ENCODE peak calls at places on chromosomes 6 and 20, in four cellular contexts. C is CD4-positive, alpha-beta memory T cell; A is GM12865; Y is suprapubic skin. P is an unnamed sample.

GRCh38 chr20:19231359-19232035 is 19.1 kb downstream of the SLC24A3 start:
- DNase-seq in Y (no peak), A (no peak), C (no peak), P (no peak)

GRCh38 chr6:14108571-14109410 is 8.8 kb upstream of the CD83 start:
- DNase-seq in A (peak), Y (no peak), C (peak), P (no peak)

GRCh38 chr6:10073326-10073725 is 341.5 kb downstream of the TFAP2A start:
- DNase-seq in A (no peak), C (no peak), Y (no peak), P (no peak)

GRCh38 chr20:15857131-15857784 is 716.0 kb downstream of the KIF16B start:
- DNase-seq in A (peak), C (no peak), Y (no peak), P (no peak)

GRCh38 chr6:147166360-147166944 is 37.8 kb upstream of the STXBP5 start:
- DNase-seq in A (no peak), Y (no peak), C (no peak), P (no peak)

GRCh38 chr20:38450412-38450975 is 15.4 kb upstream of the SNHG17 start:
- DNase-seq in A (no peak), Y (no peak), C (no peak), P (no peak)

GRCh38 chr20:62368629-62369507 is 1.8 kb upstream of the LAMA5 start:
- DNase-seq in Y (no peak), A (no peak), C (no peak), P (no peak)

GRCh38 chr20:32474967-32475819 is 109.9 kb downstream of the NOL4L start:
- DNase-seq in C (no peak), A (peak), Y (peak), P (peak)

GRCh38 chr6:139981810-139982550 is 607.5 kb upstream of the CITED2 start:
- DNase-seq in A (peak), Y (no peak), C (no peak), P (no peak)

GRCh38 chr6:39707962-39708683 is 17.1 kb downstream of the KIF6 start:
- DNase-seq in C (no peak), Y (no peak), A (no peak), P (no peak)

GRCh38 chr20:63082308-63082938 is 75.7 kb upstream of the BHLHE23 start:
- DNase-seq in Y (peak), C (peak), A (no peak), P (no peak)

GRCh38 chr6:5066456-5067093 is 18.6 kb upstream of the PPP1R3G start:
- DNase-seq in A (no peak), C (no peak), Y (no peak), P (no peak)

GRCh38 chr6:149234051-149234962 is 83.2 kb upstream of the TAB2 start:
- DNase-seq in C (peak), A (no peak), Y (no peak), P (no peak)
- H3K4me3 ChIP-seq in C (no peak), A (no peak), Y (no peak), P (no peak)

DNA sequence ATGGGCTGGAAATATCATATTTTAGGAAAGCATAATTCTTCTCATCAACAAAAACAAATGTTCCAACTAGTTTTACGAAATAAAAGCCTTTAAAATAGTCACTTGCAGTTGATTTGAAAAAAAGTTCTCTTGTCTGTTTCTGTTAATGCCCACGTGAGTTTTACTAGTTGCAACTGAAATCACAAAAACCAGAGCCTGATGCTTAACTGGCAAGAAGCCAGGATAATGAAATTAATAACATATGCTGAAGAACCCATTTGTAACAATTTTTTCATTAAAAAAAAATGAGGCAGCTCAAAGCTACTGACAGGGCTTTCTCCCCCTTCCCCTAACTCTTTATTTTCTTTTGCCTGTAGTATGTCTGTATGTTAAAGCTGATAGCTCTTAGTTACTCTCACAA is 132.8 kb upstream of the EYA4 start:
- DNase-seq in C (no peak), A (no peak), Y (no peak), P (no peak)
- H3K4me3 ChIP-seq in C (no peak), A (no peak), Y (no peak), P (no peak)

DNA sequence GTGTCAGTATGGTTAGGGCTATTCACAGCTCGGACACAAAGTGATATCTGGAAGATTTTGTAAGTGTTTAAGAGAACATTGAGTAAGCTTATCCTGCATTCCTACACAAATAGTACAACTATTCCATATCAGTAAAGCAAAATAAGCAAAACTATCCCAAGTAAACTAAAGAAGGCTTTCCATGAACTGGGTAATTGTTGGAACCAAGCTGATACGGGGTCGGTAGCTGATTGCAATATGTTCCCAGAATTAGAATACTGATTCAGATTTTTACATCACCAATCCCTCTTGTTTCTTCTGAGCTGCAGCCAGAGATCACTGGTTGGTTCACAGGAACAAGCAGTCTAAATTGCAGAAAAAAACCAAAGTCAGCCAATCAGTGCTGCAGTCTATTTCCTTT is 54.1 kb downstream of the CDS2 start:
- DNase-seq in C (no peak), A (no peak), Y (no peak), P (no peak)
- H3K4me3 ChIP-seq in C (no peak), A (no peak), Y (no peak), P (peak)

DNA sequence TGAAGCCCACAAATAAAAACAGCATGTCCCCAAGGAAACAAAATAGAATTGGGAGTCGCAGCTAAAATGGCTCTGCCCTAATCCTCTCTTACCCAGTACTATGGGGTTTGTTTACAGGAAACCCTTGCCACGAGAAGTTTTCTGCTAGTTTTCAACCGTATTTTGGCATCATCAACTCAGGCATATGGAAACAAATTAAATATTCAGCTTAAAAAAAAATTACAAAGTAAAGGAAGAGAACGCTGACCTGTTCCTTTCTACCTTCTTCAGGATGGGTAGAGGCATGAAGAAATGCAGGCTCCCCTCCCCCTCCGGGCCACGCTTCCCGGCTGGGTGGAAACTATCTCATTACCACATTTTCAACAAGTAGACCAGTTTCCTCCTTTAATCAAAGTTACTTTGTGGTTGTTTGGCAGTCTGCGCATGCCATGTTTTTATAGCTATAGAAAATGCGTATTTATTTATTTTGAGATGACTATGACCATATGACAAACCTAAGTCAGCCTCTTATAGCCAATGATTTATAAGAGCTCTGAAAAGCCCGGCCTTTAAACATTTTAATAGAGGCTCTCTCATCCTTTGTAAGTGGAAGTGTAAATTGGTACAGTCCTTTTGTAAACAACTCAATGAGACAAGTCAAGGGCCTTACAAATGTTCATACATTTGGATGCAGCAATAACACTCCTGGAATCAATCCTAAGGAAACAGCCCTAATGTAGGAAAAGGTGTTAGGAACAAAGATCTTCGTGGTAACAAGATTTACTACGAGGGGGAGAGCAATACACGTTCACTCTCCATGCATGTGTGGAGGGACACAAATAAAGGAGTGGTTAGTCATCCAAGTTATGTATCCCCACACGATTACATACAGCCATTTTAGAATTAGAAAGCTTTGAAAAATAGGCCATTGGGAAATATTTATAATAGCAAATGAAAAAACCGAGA is 16.1 kb upstream of the ZNF217 start:
- DNase-seq in C (peak), A (peak), Y (peak), P (no peak)
- H3K4me3 ChIP-seq in C (peak), A (peak), Y (peak), P (no peak)

GRCh38 chr6:44003345-44004061 is 123.7 kb downstream of the MRPL14 start:
- DNase-seq in A (peak), C (no peak), Y (peak), P (no peak)
- H3K4me3 ChIP-seq in A (peak), C (no peak), Y (no peak), P (peak)

DNA sequence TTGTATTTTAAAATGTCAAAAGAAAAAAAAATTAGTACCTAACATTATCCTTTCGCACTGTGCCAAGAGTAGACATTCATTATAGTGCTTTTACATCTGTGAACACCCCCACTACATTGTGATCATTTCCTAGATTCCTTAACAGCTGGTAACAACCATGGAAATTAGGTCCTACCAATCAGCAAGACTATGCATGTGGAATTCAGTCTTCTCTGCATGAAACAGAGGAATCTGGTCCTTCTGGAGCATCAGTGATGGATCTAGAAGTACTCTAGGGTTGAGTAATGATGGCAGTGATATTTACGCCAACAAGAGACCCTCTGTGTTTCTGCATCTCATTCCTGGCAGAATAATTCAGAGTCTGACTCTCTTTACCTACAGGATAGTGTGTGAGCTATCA is 9.4 kb downstream of the OR12D1 start:
- DNase-seq in A (no peak), C (no peak), Y (no peak), P (no peak)
- H3K4me3 ChIP-seq in A (no peak), C (no peak), Y (no peak), P (no peak)

DNA sequence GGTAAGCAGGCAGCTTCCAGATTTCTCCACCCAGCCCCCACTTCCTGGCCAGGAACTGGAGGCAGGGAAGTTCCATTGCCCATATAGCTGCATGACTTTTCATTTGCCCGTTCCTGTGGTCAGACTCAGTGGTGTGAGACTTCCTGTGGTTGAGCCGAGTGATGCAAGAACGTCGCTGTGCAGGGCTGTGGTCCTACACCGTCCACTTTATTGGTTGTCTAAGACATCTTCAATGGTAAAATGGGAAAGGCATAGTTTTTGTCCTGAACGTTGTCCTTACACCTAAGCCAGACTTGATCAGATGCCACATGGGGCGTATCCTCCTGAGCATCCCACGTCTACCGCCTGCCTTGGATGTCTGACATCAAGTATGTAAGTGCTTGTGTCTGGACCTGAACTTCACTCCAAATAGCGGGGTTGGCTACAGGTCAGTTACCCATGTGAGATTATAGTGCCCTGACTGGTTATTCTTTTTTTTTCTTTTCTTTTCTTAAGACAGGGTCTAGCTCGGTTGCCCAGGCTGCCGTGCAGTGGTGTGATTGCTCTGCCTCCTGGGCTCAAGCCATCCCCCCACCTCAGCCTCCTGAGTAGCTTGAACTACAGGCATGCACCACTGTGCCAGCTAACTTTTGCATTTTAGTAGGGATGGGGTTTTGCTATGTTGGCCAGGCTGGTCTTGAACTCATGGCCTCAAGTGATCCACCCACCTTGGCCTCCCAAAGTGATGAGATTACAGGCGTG is 25.9 kb upstream of the GTSF1L start:
- DNase-seq in C (no peak), Y (no peak), A (peak), P (no peak)
- H3K4me3 ChIP-seq in C (no peak), Y (no peak), A (no peak), P (no peak)

GRCh38 chr6:164415832-164416563 is 893.4 kb downstream of the C6orf118 start:
- DNase-seq in Y (no peak), C (no peak), A (no peak), P (no peak)
- H3K4me3 ChIP-seq in Y (peak), C (no peak), A (no peak), P (peak)

P was measured in coronary artery.